ENCODE peak calls at places on chromosomes 4 and X, in eight cellular contexts. F is HCT116; T is Right ventricle myocardium superior; R is foreskin keratinocyte; P is activated naive CD8-positive, alpha-beta T cell treated with anti-CD3 and anti-CD28 coated beads, Interleukin-2, amount 10 ng/mL, durations not matched to agents 7 days and 5 days; E is activated CD8-positive, alpha-beta T cell treated with anti-CD3 and anti-CD28 coated beads, Interleukin-2, amount 10 ng/mL, durations not matched to agents 7 days and 5 days; J is activated naive CD4-positive, alpha-beta T cell treated with anti-CD3 and anti-CD28 coated beads, Interleukin-2, amount 50 U/mL, for 72 hours; O is activated CD8-positive, alpha-beta memory T cell treated with anti-CD3 and anti-CD28 coated beads, Interleukin-2, amount 10 ng/mL, durations not matched to agents 7 days and 5 days. A is an unnamed sample.

GRCh38 chr4:41177016-41177415 is 37.3 kb downstream of the APBB2 start:
- ATAC-seq in T (peak; percentile 34), P (no peak), J (no peak), O (no peak), R (peak; percentile 96), E (no peak), F (peak; percentile 58), A (no peak)

GRCh38 chr4:38562751-38563198 is 101.2 kb upstream of the KLF3 start:
- ATAC-seq in F (no peak), P (no peak), O (no peak), T (peak; percentile 86), J (no peak), R (peak; percentile 44), E (no peak), A (no peak)

GRCh38 chr4:54743562-54743961 is 85.8 kb downstream of the KIT start:
- ATAC-seq in R (no peak), F (no peak), E (no peak), T (no peak), J (no peak), P (no peak), O (no peak), A (no peak)

GRCh38 chr4:81198609-81199008 is 16.4 kb downstream of the PRKG2 start:
- ATAC-seq in E (no peak), O (no peak), R (no peak), F (no peak), T (no peak), P (no peak), J (peak; percentile 79), A (peak; percentile 43)

GRCh38 chrX:107716045-107716684 is 59.4 kb downstream of the TSC22D3 start:
- ATAC-seq in R (peak; percentile 14), E (peak; percentile 9), O (peak; percentile 6), P (peak; percentile 7), J (peak; percentile 1), F (peak; percentile 61), T (peak; percentile 29), A (no peak)

GRCh38 chrX:13689519-13690211 is 737 bp downstream of the RAB9A start:
- ATAC-seq in E (no peak), R (no peak), F (no peak), T (peak; percentile 34), J (no peak), P (no peak), O (no peak), A (no peak)

GRCh38 chr4:180913750-180914149 is 1329.5 kb upstream of the TENM3 start:
- ATAC-seq in R (peak; percentile 50), F (no peak), O (no peak), E (no peak), T (no peak), J (no peak), P (no peak), A (no peak)

GRCh38 chr4:24067781-24068193 is 177.9 kb upstream of the PPARGC1A start:
- ATAC-seq in J (no peak), E (no peak), O (no peak), T (peak; percentile 90), R (peak; percentile 91), P (no peak), F (no peak), A (no peak)

GRCh38 chrX:13659057-13659456 is 6.1 kb downstream of the TCEANC start:
- ATAC-seq in J (no peak), T (no peak), O (no peak), F (no peak), E (no peak), R (peak; percentile 44), P (no peak), A (no peak)

GRCh38 chrX:103932133-103932532 is 30.3 kb upstream of the TMSB15B start:
- ATAC-seq in F (no peak), P (no peak), T (no peak), J (peak; percentile 37), R (no peak), O (no peak), E (no peak), A (peak; percentile 81)

GRCh38 chrX:38831949-38832348 is 30.7 kb downstream of the MID1IP1 start:
- ATAC-seq in E (no peak), P (no peak), J (no peak), O (no peak), T (no peak), F (no peak), R (no peak), A (no peak)

GRCh38 chr4:38424171-38424871 is 239.7 kb upstream of the KLF3 start:
- ATAC-seq in F (no peak), O (no peak), P (no peak), T (no peak), R (no peak), J (no peak), E (no peak), A (no peak)

GRCh38 chrX:18424482-18425198 is 768 bp upstream of the CDKL5 start:
- ATAC-seq in F (peak; percentile 43), E (no peak), O (no peak), T (peak; percentile 26), J (peak; percentile 16), R (peak; percentile 18), P (no peak), A (peak; percentile 13)

GRCh38 chr4:124433044-124433443 is 279.5 kb downstream of the ANKRD50 start:
- ATAC-seq in F (no peak), J (no peak), R (no peak), T (no peak), O (no peak), E (no peak), P (no peak), A (no peak)

GRCh38 chrX:43741843-43742573 is 85.9 kb downstream of the MAOA start:
- ATAC-seq in P (no peak), J (no peak), E (no peak), R (no peak), O (no peak), T (peak; percentile 89), F (no peak), A (no peak)

GRCh38 chrX:24364851-24365538 is 4.6 kb downstream of the SUPT20HL1 start:
- ATAC-seq in R (peak; percentile 20), E (no peak), T (no peak), F (no peak), J (no peak), O (peak; percentile 60), P (no peak), A (no peak)

GRCh38 chr4:69748176-69748575 is 12.2 kb downstream of the SULT1B1 start:
- ATAC-seq in R (peak; percentile 62), F (no peak), J (no peak), P (no peak), O (no peak), T (no peak), E (no peak), A (no peak)

GRCh38 chr4:181219783-181220416 is 1023.3 kb upstream of the TENM3 start:
- ATAC-seq in R (no peak), E (no peak), T (no peak), J (no peak), P (no peak), O (no peak), F (no peak), A (no peak)

A was measured in activated T-helper 17 cell treated with anti-CD3 and anti-CD28 coated beads, Interleukin-2, amount 50 U/mL, for 72 hours.